ENCODE peak calls at places on chromosomes 7 and 10, in ten cellular contexts. One of them, this sample, is unnamed.

GRCh38 chr10:96758423-96758822 is 38.1 kb upstream of the PIK3AP1 start:
- DNase-seq in adrenal gland: peak; percentile 23
- DNase-seq in endothelial cell of umbilical vein: no peak
- DNase-seq in bronchial epithelial cell: no peak
- DNase-seq in BE2C: no peak
- DNase-seq in heart left ventricle: no peak
- DNase-seq in psoas muscle: no peak
- DNase-seq in OCI-LY7: peak; percentile 90
- DNase-seq in brain microvascular endothelial cell: no peak
- DNase-seq in HCT116: no peak
- DNase-seq in this sample: no peak

GRCh38 chr10:24091294-24091693 is 117.6 kb upstream of the KIAA1217 start:
- DNase-seq in endothelial cell of umbilical vein: no peak
- DNase-seq in OCI-LY7: no peak
- DNase-seq in psoas muscle: no peak
- DNase-seq in brain microvascular endothelial cell: no peak
- DNase-seq in bronchial epithelial cell: peak; percentile 29
- DNase-seq in heart left ventricle: no peak
- DNase-seq in adrenal gland: no peak
- DNase-seq in BE2C: no peak
- DNase-seq in HCT116: no peak
- DNase-seq in this sample: no peak

GRCh38 chr10:92204238-92204637 is 86.6 kb downstream of the CPEB3 start:
- DNase-seq in adrenal gland: no peak
- DNase-seq in HCT116: no peak
- DNase-seq in brain microvascular endothelial cell: no peak
- DNase-seq in heart left ventricle: no peak
- DNase-seq in OCI-LY7: no peak
- DNase-seq in bronchial epithelial cell: no peak
- DNase-seq in endothelial cell of umbilical vein: no peak
- DNase-seq in BE2C: no peak
- DNase-seq in psoas muscle: no peak
- DNase-seq in this sample: no peak

GRCh38 chr7:100400041-100400440 is 26.8 kb downstream of the PILRA start:
- DNase-seq in endothelial cell of umbilical vein: no peak
- DNase-seq in BE2C: no peak
- DNase-seq in HCT116: no peak
- DNase-seq in bronchial epithelial cell: no peak
- DNase-seq in adrenal gland: peak; percentile 84
- DNase-seq in OCI-LY7: no peak
- DNase-seq in heart left ventricle: no peak
- DNase-seq in psoas muscle: no peak
- DNase-seq in brain microvascular endothelial cell: no peak
- DNase-seq in this sample: no peak

GRCh38 chr7:97342512-97342911 is 225.0 kb downstream of the SDHAF3 start:
- DNase-seq in brain microvascular endothelial cell: no peak
- DNase-seq in HCT116: no peak
- DNase-seq in adrenal gland: peak; percentile 17
- DNase-seq in OCI-LY7: no peak
- DNase-seq in psoas muscle: no peak
- DNase-seq in heart left ventricle: no peak
- DNase-seq in endothelial cell of umbilical vein: no peak
- DNase-seq in BE2C: no peak
- DNase-seq in bronchial epithelial cell: no peak
- DNase-seq in this sample: no peak

GRCh38 chr7:100510437-100511239 is 26.9 kb downstream of the NYAP1 start:
- DNase-seq in bronchial epithelial cell: no peak
- DNase-seq in BE2C: no peak
- DNase-seq in endothelial cell of umbilical vein: no peak
- DNase-seq in adrenal gland: no peak
- DNase-seq in OCI-LY7: no peak
- DNase-seq in heart left ventricle: no peak
- DNase-seq in psoas muscle: no peak
- DNase-seq in brain microvascular endothelial cell: no peak
- DNase-seq in HCT116: no peak
- DNase-seq in this sample: no peak

GRCh38 chr10:43965033-43965917 is 316.6 kb upstream of the ZNF32 start:
- DNase-seq in HCT116: no peak
- DNase-seq in BE2C: no peak
- DNase-seq in adrenal gland: no peak
- DNase-seq in bronchial epithelial cell: no peak
- DNase-seq in heart left ventricle: peak; percentile 48
- DNase-seq in brain microvascular endothelial cell: peak; percentile 38
- DNase-seq in psoas muscle: no peak
- DNase-seq in OCI-LY7: peak; percentile 67
- DNase-seq in endothelial cell of umbilical vein: peak; percentile 46
- DNase-seq in this sample: no peak

GRCh38 chr10:113866551-113867394 is 12.3 kb downstream of the NHLRC2 start:
- DNase-seq in brain microvascular endothelial cell: no peak
- DNase-seq in psoas muscle: no peak
- DNase-seq in heart left ventricle: no peak
- DNase-seq in endothelial cell of umbilical vein: no peak
- DNase-seq in HCT116: no peak
- DNase-seq in BE2C: peak; percentile 14
- DNase-seq in adrenal gland: no peak
- DNase-seq in bronchial epithelial cell: no peak
- DNase-seq in OCI-LY7: no peak
- DNase-seq in this sample: no peak

GRCh38 chr10:121771957-121772356 is 155.9 kb downstream of the ATE1 start:
- DNase-seq in heart left ventricle: no peak
- DNase-seq in BE2C: no peak
- DNase-seq in endothelial cell of umbilical vein: no peak
- DNase-seq in OCI-LY7: no peak
- DNase-seq in HCT116: no peak
- DNase-seq in adrenal gland: no peak
- DNase-seq in brain microvascular endothelial cell: no peak
- DNase-seq in bronchial epithelial cell: no peak
- DNase-seq in psoas muscle: no peak
- DNase-seq in this sample: no peak

GRCh38 chr7:52799817-52800216 is 235.6 kb upstream of the POM121L12 start:
- DNase-seq in heart left ventricle: peak; percentile 18
- DNase-seq in BE2C: no peak
- DNase-seq in endothelial cell of umbilical vein: no peak
- DNase-seq in psoas muscle: no peak
- DNase-seq in bronchial epithelial cell: no peak
- DNase-seq in OCI-LY7: no peak
- DNase-seq in brain microvascular endothelial cell: no peak
- DNase-seq in adrenal gland: no peak
- DNase-seq in HCT116: no peak
- DNase-seq in this sample: no peak

GRCh38 chr7:69403169-69403568 is 195.1 kb upstream of the AUTS2 start:
- DNase-seq in HCT116: no peak
- DNase-seq in adrenal gland: peak; percentile 26
- DNase-seq in psoas muscle: no peak
- DNase-seq in endothelial cell of umbilical vein: no peak
- DNase-seq in OCI-LY7: peak; percentile 73
- DNase-seq in heart left ventricle: no peak
- DNase-seq in BE2C: peak; percentile 49
- DNase-seq in brain microvascular endothelial cell: no peak
- DNase-seq in bronchial epithelial cell: no peak
- DNase-seq in this sample: no peak

GRCh38 chr7:7808156-7808555 is 89.7 kb upstream of the RPA3 start:
- DNase-seq in adrenal gland: no peak
- DNase-seq in HCT116: no peak
- DNase-seq in bronchial epithelial cell: peak; percentile 81
- DNase-seq in brain microvascular endothelial cell: peak; percentile 32
- DNase-seq in OCI-LY7: no peak
- DNase-seq in heart left ventricle: no peak
- DNase-seq in BE2C: no peak
- DNase-seq in psoas muscle: no peak
- DNase-seq in endothelial cell of umbilical vein: no peak
- DNase-seq in this sample: no peak

GRCh38 chr7:98571986-98572385 is 45.1 kb upstream of the NPTX2 start:
- DNase-seq in brain microvascular endothelial cell: no peak
- DNase-seq in BE2C: no peak
- DNase-seq in OCI-LY7: no peak
- DNase-seq in endothelial cell of umbilical vein: no peak
- DNase-seq in adrenal gland: no peak
- DNase-seq in heart left ventricle: no peak
- DNase-seq in bronchial epithelial cell: no peak
- DNase-seq in psoas muscle: no peak
- DNase-seq in HCT116: no peak
- DNase-seq in this sample: no peak

GRCh38 chr10:14878266-14879054 is at the start of gene SUV39H2:
- DNase-seq in OCI-LY7: peak; percentile 96
- DNase-seq in bronchial epithelial cell: peak; percentile 76
- DNase-seq in endothelial cell of umbilical vein: peak; percentile 98
- DNase-seq in psoas muscle: peak; percentile 98
- DNase-seq in adrenal gland: peak; percentile 95
- DNase-seq in HCT116: peak; percentile 80
- DNase-seq in brain microvascular endothelial cell: peak; percentile 92
- DNase-seq in heart left ventricle: peak; percentile 96
- DNase-seq in BE2C: peak; percentile 95
- DNase-seq in this sample: peak; percentile 71
- TF ChIP-seq CTCF in OCI-LY7: no peak
- TF ChIP-seq CTCF in bronchial epithelial cell: peak; percentile 5
- TF ChIP-seq CTCF in endothelial cell of umbilical vein: no peak
- TF ChIP-seq CTCF in psoas muscle: no peak
- TF ChIP-seq CTCF in adrenal gland: no peak
- TF ChIP-seq CTCF in HCT116: no peak
- TF ChIP-seq CTCF in brain microvascular endothelial cell: no peak
- TF ChIP-seq CTCF in heart left ventricle: no peak
- TF ChIP-seq CTCF in BE2C: no peak
- TF ChIP-seq CTCF in this sample: peak; percentile 5

GRCh38 chr7:49885593-49886285 is 112.3 kb downstream of the VWC2 start:
- DNase-seq in HCT116: no peak
- DNase-seq in bronchial epithelial cell: no peak
- DNase-seq in endothelial cell of umbilical vein: no peak
- DNase-seq in BE2C: no peak
- DNase-seq in heart left ventricle: no peak
- DNase-seq in OCI-LY7: peak; percentile 74
- DNase-seq in psoas muscle: no peak
- DNase-seq in adrenal gland: no peak
- DNase-seq in brain microvascular endothelial cell: no peak
- DNase-seq in this sample: no peak
- H3K36me3 ChIP-seq in HCT116: no peaks in the 10 kb centered on the region
- H3K36me3 ChIP-seq in bronchial epithelial cell: no peaks in the 10 kb centered on the region
- H3K36me3 ChIP-seq in endothelial cell of umbilical vein: no peaks in the 10 kb centered on the region
- H3K36me3 ChIP-seq in BE2C: no peaks in the 10 kb centered on the region
- H3K36me3 ChIP-seq in heart left ventricle: no peaks in the 10 kb centered on the region
- H3K36me3 ChIP-seq in OCI-LY7: no peaks in the 10 kb centered on the region
- H3K36me3 ChIP-seq in psoas muscle: no peaks in the 10 kb centered on the region
- H3K36me3 ChIP-seq in adrenal gland: no peaks in the 10 kb centered on the region
- H3K36me3 ChIP-seq in brain microvascular endothelial cell: no peaks in the 10 kb centered on the region
- H3K36me3 ChIP-seq in this sample: no peaks in the 10 kb centered on the region

DNA sequence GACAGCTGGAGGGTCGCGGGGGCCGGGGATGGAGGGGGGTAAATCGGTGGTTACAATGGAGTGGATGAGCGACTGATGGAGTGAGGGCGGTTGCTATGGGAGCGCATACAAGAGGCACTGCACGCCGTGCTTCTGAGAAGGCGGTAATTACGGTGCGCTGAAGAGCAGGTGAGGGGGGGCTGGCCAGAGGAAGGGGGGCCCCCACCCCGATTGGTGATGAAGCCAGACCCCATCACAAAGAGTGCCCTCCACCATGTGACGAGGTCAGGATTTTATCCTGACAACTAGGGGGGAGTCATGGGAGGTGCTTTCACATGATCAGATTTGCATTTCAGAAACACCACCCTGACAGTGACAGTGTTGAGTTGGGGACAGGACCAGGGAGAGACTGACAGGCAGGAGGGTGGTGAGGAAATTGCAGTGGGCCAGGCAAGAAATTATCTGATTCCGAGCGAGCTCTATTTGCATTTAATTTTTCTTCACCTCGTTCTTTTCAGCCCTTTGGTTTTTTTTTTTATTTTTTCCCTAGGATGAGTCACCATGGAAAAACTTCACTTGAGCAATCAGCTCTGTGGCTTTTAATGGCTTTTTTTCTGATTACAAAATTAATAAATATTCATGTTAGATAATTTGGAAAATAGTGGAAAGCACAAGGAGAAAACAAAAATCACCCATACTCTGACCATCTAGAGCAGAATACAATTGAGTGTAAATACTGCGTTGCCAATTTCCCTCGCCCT is 7.9 kb downstream of the CPA5 start:
- DNase-seq in brain microvascular endothelial cell: peak; percentile 10
- DNase-seq in heart left ventricle: no peak
- DNase-seq in psoas muscle: no peak
- DNase-seq in HCT116: no peak
- DNase-seq in BE2C: no peak
- DNase-seq in OCI-LY7: no peak
- DNase-seq in endothelial cell of umbilical vein: peak; percentile 62
- DNase-seq in adrenal gland: no peak
- DNase-seq in bronchial epithelial cell: peak; percentile 65
- DNase-seq in this sample: no peak
- H3K4me3 ChIP-seq in brain microvascular endothelial cell: peak overlapping the region; percentile 12
- H3K4me3 ChIP-seq in heart left ventricle: peak overlapping the region; percentile 18
- H3K4me3 ChIP-seq in psoas muscle: no peak overlapping the region
- H3K4me3 ChIP-seq in HCT116: no peak overlapping the region
- H3K4me3 ChIP-seq in BE2C: no peak overlapping the region
- H3K4me3 ChIP-seq in OCI-LY7: no peak overlapping the region
- H3K4me3 ChIP-seq in endothelial cell of umbilical vein: no peak overlapping the region
- H3K4me3 ChIP-seq in adrenal gland: no peak overlapping the region
- H3K4me3 ChIP-seq in bronchial epithelial cell: peak overlapping the region; percentile 23
- H3K4me3 ChIP-seq in this sample: no peak overlapping the region

GRCh38 chr10:34522542-34522941 is 292.6 kb downstream of the PARD3 start:
- DNase-seq in bronchial epithelial cell: no peak
- DNase-seq in psoas muscle: no peak
- DNase-seq in HCT116: no peak
- DNase-seq in brain microvascular endothelial cell: peak; percentile 67
- DNase-seq in OCI-LY7: peak; percentile 52
- DNase-seq in heart left ventricle: no peak
- DNase-seq in endothelial cell of umbilical vein: peak; percentile 53
- DNase-seq in adrenal gland: no peak
- DNase-seq in BE2C: peak; percentile 23
- DNase-seq in this sample: no peak
- TF ChIP-seq CTCF in bronchial epithelial cell: peak; percentile 8
- TF ChIP-seq CTCF in psoas muscle: no peak
- TF ChIP-seq CTCF in HCT116: peak; percentile 34
- TF ChIP-seq CTCF in brain microvascular endothelial cell: peak; percentile 69
- TF ChIP-seq CTCF in OCI-LY7: peak; percentile 80
- TF ChIP-seq CTCF in heart left ventricle: no peak
- TF ChIP-seq CTCF in endothelial cell of umbilical vein: peak; percentile 35
- TF ChIP-seq CTCF in adrenal gland: peak; percentile 24
- TF ChIP-seq CTCF in BE2C: peak; percentile 65
- TF ChIP-seq CTCF in this sample: peak; percentile 16

GRCh38 chr10:99742701-99743100 is 10.7 kb downstream of the CUTC start:
- DNase-seq in adrenal gland: no peak
- DNase-seq in endothelial cell of umbilical vein: no peak
- DNase-seq in heart left ventricle: no peak
- DNase-seq in OCI-LY7: no peak
- DNase-seq in BE2C: no peak
- DNase-seq in bronchial epithelial cell: no peak
- DNase-seq in psoas muscle: no peak
- DNase-seq in brain microvascular endothelial cell: no peak
- DNase-seq in HCT116: no peak
- DNase-seq in this sample: no peak
- H3K36me3 ChIP-seq in adrenal gland: no peaks in the 10 kb centered on the region
- H3K36me3 ChIP-seq in endothelial cell of umbilical vein: peaks cover 12% of the 10 kb centered on the region
- H3K36me3 ChIP-seq in heart left ventricle: peaks cover 100% of the 10 kb centered on the region
- H3K36me3 ChIP-seq in OCI-LY7: peaks cover 96% of the 10 kb centered on the region
- H3K36me3 ChIP-seq in BE2C: peaks cover 82% of the 10 kb centered on the region
- H3K36me3 ChIP-seq in bronchial epithelial cell: peaks cover 16% of the 10 kb centered on the region
- H3K36me3 ChIP-seq in psoas muscle: peaks cover 4% of the 10 kb centered on the region
- H3K36me3 ChIP-seq in brain microvascular endothelial cell: peaks cover 33% of the 10 kb centered on the region
- H3K36me3 ChIP-seq in HCT116: peaks cover 84% of the 10 kb centered on the region
- H3K36me3 ChIP-seq in this sample: no peaks in the 10 kb centered on the region

This sample was measured in kidney epithelial cell.